ENCODE peak calls at places on chromosomes 16 and 17, in five cellular contexts. I is mesenchymal stem cell, T is IMR-90, E is neuronal stem cell, X is H1. Z is an unnamed sample.

GRCh38 chr17:17141860-17142552 is 64.1 kb downstream of the PLD6 start:
- DNase-seq in I (peak; percentile 45), T (peak; percentile 50), E (peak; percentile 38), X (peak; percentile 83), Z (peak; percentile 47)

GRCh38 chr17:42577140-42577531 is 393 bp downstream of the PSMC3IP start:
- DNase-seq in I (peak; percentile 55), T (no peak), E (peak; percentile 26), X (no peak), Z (no peak)

GRCh38 chr17:43825567-43825966 is 7.4 kb downstream of the MPP3 start:
- DNase-seq in I (no peak), T (no peak), E (no peak), X (no peak), Z (no peak)

GRCh38 chr16:87463722-87464690 is 28.8 kb downstream of the ZCCHC14 start:
- DNase-seq in I (peak; percentile 38), T (peak; percentile 89), E (no peak), X (no peak), Z (no peak)

GRCh38 chr16:82031116-82032084 is 3.7 kb upstream of the HSD17B2 start:
- DNase-seq in I (peak; percentile 69), T (peak; percentile 72), E (peak; percentile 33), X (no peak), Z (peak; percentile 64)

GRCh38 chr17:82283208-82283749 is 9.8 kb upstream of the CSNK1D start:
- DNase-seq in I (peak; percentile 90), T (peak; percentile 93), E (no peak), X (no peak), Z (no peak)

GRCh38 chr17:32006957-32007462 is at the start of gene LRRC37B:
- DNase-seq in I (peak; percentile 79), T (peak; percentile 57), E (peak; percentile 77), X (peak; percentile 98), Z (peak; percentile 85)

GRCh38 chr17:45270828-45271418 is 9.0 kb upstream of the SPATA32 start:
- DNase-seq in I (no peak), T (no peak), E (peak; percentile 20), X (peak; percentile 91), Z (peak; percentile 40)

GRCh38 chr17:29102046-29102445 is 59.1 kb downstream of the PIPOX start:
- DNase-seq in I (no peak), T (no peak), E (no peak), X (no peak), Z (no peak)

GRCh38 chr17:18258356-18259038 is at the start of gene FLII:
- DNase-seq in I (peak; percentile 34), T (peak; percentile 17), E (peak; percentile 63), X (peak; percentile 83), Z (peak; percentile 72)

GRCh38 chr17:17963066-17963465 is 9.1 kb downstream of the TOM1L2 start:
- DNase-seq in I (no peak), T (no peak), E (no peak), X (no peak), Z (no peak)

GRCh38 chr17:38560503-38561318 is 45.0 kb downstream of the SRCIN1 start:
- DNase-seq in I (peak; percentile 51), T (peak; percentile 42), E (no peak), X (no peak), Z (peak; percentile 57)

GRCh38 chr17:55346658-55347057 is 75.0 kb downstream of the MMD start:
- DNase-seq in I (no peak), T (no peak), E (no peak), X (no peak), Z (no peak)

GRCh38 chr16:83109736-83110135 is 483.0 kb downstream of the CDH13 start:
- DNase-seq in I (no peak), T (no peak), E (no peak), X (no peak), Z (no peak)

GRCh38 chr17:76054112-76054476 is 18.2 kb downstream of the SRP68 start:
- DNase-seq in I (peak; percentile 47), T (peak; percentile 40), E (no peak), X (no peak), Z (no peak)

GRCh38 chr16:88713568-88714419 is 7.5 kb downstream of the CTU2 start:
- DNase-seq in I (no peak), T (peak; percentile 41), E (no peak), X (no peak), Z (no peak)

GRCh38 chr17:42050360-42051012 is at the start of gene C17orf113:
- DNase-seq in I (peak; percentile 49), T (no peak), E (peak; percentile 63), X (peak; percentile 76), Z (peak; percentile 68)

GRCh38 chr16:85963746-85964370 is 64.9 kb downstream of the IRF8 start:
- DNase-seq in I (peak; percentile 71), T (no peak), E (no peak), X (no peak), Z (no peak)

GRCh38 chr17:70310251-70310672 is 140.9 kb downstream of the KCNJ2 start:
- DNase-seq in I (no peak), T (no peak), E (no peak), X (no peak), Z (peak; percentile 6)

GRCh38 chr17:51672058-51672457 is 411.7 kb downstream of the UTP18 start:
- DNase-seq in I (no peak), T (no peak), E (no peak), X (no peak), Z (no peak)

GRCh38 chr17:74431568-74432483 is at the start of gene GPRC5C:
- DNase-seq in I (peak; percentile 57), T (no peak), E (peak; percentile 62), X (peak; percentile 82), Z (peak; percentile 90)

GRCh38 chr16:68473358-68474064 is 25.2 kb upstream of the SMPD3 start:
- DNase-seq in I (no peak), T (no peak), E (no peak), X (no peak), Z (no peak)

GRCh38 chr16:50320310-50320709 is 48.5 kb downstream of the BRD7 start:
- DNase-seq in I (no peak), T (no peak), E (no peak), X (no peak), Z (no peak)

GRCh38 chr17:58577696-58578095 is 63.3 kb upstream of the MTMR4 start:
- DNase-seq in I (peak; percentile 53), T (peak; percentile 36), E (peak; percentile 50), X (peak; percentile 67), Z (peak; percentile 57)

GRCh38 chr16:53756329-53756996 is 52.5 kb downstream of the FTO start:
- DNase-seq in I (peak; percentile 47), T (peak; percentile 36), E (peak; percentile 72), X (no peak), Z (no peak)

GRCh38 chr17:50911890-50912289 is 45.7 kb upstream of the TOB1 start:
- DNase-seq in I (no peak), T (no peak), E (no peak), X (no peak), Z (no peak)

GRCh38 chr17:79114455-79115301 is 40.1 kb downstream of the ENGASE start:
- DNase-seq in I (no peak), T (no peak), E (peak; percentile 20), X (no peak), Z (peak; percentile 32)

GRCh38 chr17:47304191-47304590 is 19.6 kb upstream of the EFCAB13 start:
- DNase-seq in I (no peak), T (no peak), E (no peak), X (no peak), Z (peak; percentile 18)

GRCh38 chr17:32909787-32910369 is 18.1 kb upstream of the TMEM98 start:
- DNase-seq in I (peak; percentile 86), T (peak; percentile 84), E (peak; percentile 55), X (peak; percentile 80), Z (peak; percentile 94)

GRCh38 chr17:61656721-61657217 is 65.8 kb upstream of the NACA2 start:
- DNase-seq in I (peak; percentile 2), T (peak; percentile 17), E (no peak), X (no peak), Z (no peak)

GRCh38 chr17:50352072-50352692 is 6.3 kb downstream of the XYLT2 start:
- DNase-seq in I (no peak), T (no peak), E (no peak), X (no peak), Z (no peak)

GRCh38 chr17:2259769-2260536 is 43.6 kb downstream of the SMG6 start:
- DNase-seq in I (peak; percentile 51), T (peak; percentile 81), E (no peak), X (no peak), Z (peak; percentile 21)

GRCh38 chr16:27444015-27444414 is 42.0 kb downstream of the IL21R start:
- DNase-seq in I (peak; percentile 13), T (peak; percentile 65), E (no peak), X (no peak), Z (no peak)

GRCh38 chr17:75084039-75084660 is 3.6 kb upstream of the SLC16A5 start:
- DNase-seq in I (peak; percentile 72), T (no peak), E (no peak), X (no peak), Z (peak; percentile 74)

GRCh38 chr16:17396762-17397498 is 73.8 kb downstream of the XYLT1 start:
- DNase-seq in I (no peak), T (peak; percentile 52), E (no peak), X (no peak), Z (no peak)
- H2BK15ac ChIP-seq in I (no peak overlapping the region), T (no peak overlapping the region), E (no peak overlapping the region), X (no peak overlapping the region), Z (no peak overlapping the region)

GRCh38 chr17:80474231-80474932 is 2.0 kb downstream of the NPTX1 start:
- DNase-seq in I (peak; percentile 27), T (peak; percentile 53), E (no peak), X (no peak), Z (peak; percentile 47)
- H3K4me3 ChIP-seq in I (peak overlapping the region; percentile 66), T (peak overlapping the region; percentile 31), E (peak overlapping the region; percentile 16), X (no peak overlapping the region), Z (no peak overlapping the region)

GRCh38 chr16:11318817-11319216 is 26.4 kb upstream of the RMI2 start:
- DNase-seq in I (no peak), T (no peak), E (no peak), X (no peak), Z (no peak)
- H2BK15ac ChIP-seq in I (peak overlapping the region; percentile 29), T (peak overlapping the region; percentile 80), E (peak overlapping the region; percentile 69), X (peak overlapping the region; percentile 98), Z (no peak overlapping the region)

GRCh38 chr17:62923515-62924150 is 42.4 kb upstream of the TANC2 start:
- DNase-seq in I (no peak), T (no peak), E (no peak), X (no peak), Z (peak; percentile 58)

GRCh38 chr17:62929320-62929719 is 36.7 kb upstream of the TANC2 start:
- DNase-seq in I (no peak), T (no peak), E (no peak), X (no peak), Z (no peak)

GRCh38 chr17:62921837-62922236 is 44.2 kb upstream of the TANC2 start:
- DNase-seq in I (no peak), T (no peak), E (no peak), X (no peak), Z (no peak)

GRCh38 chr17:62927083-62927482 is 39.0 kb upstream of the TANC2 start:
- DNase-seq in I (no peak), T (no peak), E (no peak), X (no peak), Z (no peak)

DNA sequence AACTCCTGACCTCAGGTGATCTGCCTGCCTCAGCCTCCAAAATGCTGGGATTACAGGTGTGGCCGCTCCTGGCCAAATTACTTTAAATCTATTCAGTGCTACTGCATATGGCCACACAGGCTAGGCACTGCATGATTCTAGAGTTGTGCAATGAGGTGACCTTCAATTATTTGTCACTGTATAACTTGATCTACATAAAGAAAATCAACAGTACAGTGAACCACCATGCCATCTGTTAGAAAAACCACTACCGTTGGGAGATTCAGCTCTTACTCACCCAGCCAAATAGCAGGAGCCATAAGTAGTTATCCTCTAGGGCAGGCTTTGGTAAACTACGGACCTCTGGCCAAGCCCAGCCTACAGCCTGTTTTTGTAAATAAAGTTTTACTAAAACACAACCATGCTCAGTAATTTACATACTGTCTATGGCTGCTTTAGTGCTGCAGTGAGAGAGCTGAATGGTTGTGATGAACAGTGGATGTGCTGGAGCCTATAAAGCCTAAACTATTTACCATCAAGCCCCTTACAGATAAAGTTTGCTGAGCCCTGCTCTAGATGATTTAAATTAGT is 40.7 kb upstream of the TANC2 start:
- DNase-seq in I (no peak), T (peak; percentile 31), E (no peak), X (no peak), Z (no peak)
- H3K4me3 ChIP-seq in I (no peak overlapping the region), T (no peak overlapping the region), E (no peak overlapping the region), X (no peak overlapping the region), Z (no peak overlapping the region)

Z was measured in mesendoderm.